ENCODE peak calls at places on chromosome 17, in ten cellular contexts. One of them, this sample, is unnamed.

GRCh38 chr17:80906364-80907259 is 85.0 kb upstream of the CHMP6 start:
- DNase-seq in left ventricle myocardium superior: no peak
- DNase-seq in AG10803: no peak
- DNase-seq in stimulated activated naive B cell treated with anti-CD40 and anti-IgM and Interleukin-4, amounts not matched to agents 10 μg/mL and 1 μg/mL and 100 μg/mL, for 72 hours: no peak
- DNase-seq in posterior cingulate gyrus: no peak
- DNase-seq in AG20443: no peak
- DNase-seq in heart left ventricle: no peak
- DNase-seq in IMR-90: no peak
- DNase-seq in H7: no peak
- DNase-seq in activated naive CD4-positive, alpha-beta T cell treated with Interleukin-2 at 50 U/mL for 16 hours: no peak
- DNase-seq in this sample: no peak

GRCh38 chr17:56819431-56820145 is 14.1 kb downstream of the C17orf67 start:
- DNase-seq in left ventricle myocardium superior: no peak
- DNase-seq in AG10803: peak; percentile 68
- DNase-seq in stimulated activated naive B cell treated with anti-CD40 and anti-IgM and Interleukin-4, amounts not matched to agents 10 μg/mL and 1 μg/mL and 100 μg/mL, for 72 hours: peak; percentile 59
- DNase-seq in posterior cingulate gyrus: no peak
- DNase-seq in AG20443: peak; percentile 85
- DNase-seq in heart left ventricle: peak; percentile 34
- DNase-seq in IMR-90: peak; percentile 67
- DNase-seq in H7: peak; percentile 85
- DNase-seq in activated naive CD4-positive, alpha-beta T cell treated with Interleukin-2 at 50 U/mL for 16 hours: peak; percentile 70
- DNase-seq in this sample: peak; percentile 73

GRCh38 chr17:29019475-29020181 is 13.8 kb upstream of the SEZ6 start:
- DNase-seq in left ventricle myocardium superior: no peak
- DNase-seq in AG10803: no peak
- DNase-seq in stimulated activated naive B cell treated with anti-CD40 and anti-IgM and Interleukin-4, amounts not matched to agents 10 μg/mL and 1 μg/mL and 100 μg/mL, for 72 hours: no peak
- DNase-seq in posterior cingulate gyrus: peak; percentile 83
- DNase-seq in AG20443: no peak
- DNase-seq in heart left ventricle: no peak
- DNase-seq in IMR-90: no peak
- DNase-seq in H7: peak; percentile 88
- DNase-seq in activated naive CD4-positive, alpha-beta T cell treated with Interleukin-2 at 50 U/mL for 16 hours: peak; percentile 2
- DNase-seq in this sample: peak; percentile 61

GRCh38 chr17:45825792-45826191 is 18.9 kb upstream of the SPPL2C start:
- DNase-seq in left ventricle myocardium superior: no peak
- DNase-seq in AG10803: no peak
- DNase-seq in stimulated activated naive B cell treated with anti-CD40 and anti-IgM and Interleukin-4, amounts not matched to agents 10 μg/mL and 1 μg/mL and 100 μg/mL, for 72 hours: no peak
- DNase-seq in posterior cingulate gyrus: no peak
- DNase-seq in AG20443: no peak
- DNase-seq in heart left ventricle: no peak
- DNase-seq in IMR-90: no peak
- DNase-seq in H7: no peak
- DNase-seq in activated naive CD4-positive, alpha-beta T cell treated with Interleukin-2 at 50 U/mL for 16 hours: no peak
- DNase-seq in this sample: peak; percentile 54

GRCh38 chr17:81980752-81981239 is 3.4 kb downstream of the ASPSCR1 start:
- DNase-seq in left ventricle myocardium superior: no peak
- DNase-seq in AG10803: no peak
- DNase-seq in stimulated activated naive B cell treated with anti-CD40 and anti-IgM and Interleukin-4, amounts not matched to agents 10 μg/mL and 1 μg/mL and 100 μg/mL, for 72 hours: no peak
- DNase-seq in posterior cingulate gyrus: no peak
- DNase-seq in AG20443: no peak
- DNase-seq in heart left ventricle: no peak
- DNase-seq in IMR-90: no peak
- DNase-seq in H7: peak; percentile 15
- DNase-seq in activated naive CD4-positive, alpha-beta T cell treated with Interleukin-2 at 50 U/mL for 16 hours: no peak
- DNase-seq in this sample: no peak

GRCh38 chr17:58517928-58518609 is 3.6 kb upstream of the MTMR4 start:
- DNase-seq in left ventricle myocardium superior: peak; percentile 100
- DNase-seq in AG10803: peak; percentile 100
- DNase-seq in stimulated activated naive B cell treated with anti-CD40 and anti-IgM and Interleukin-4, amounts not matched to agents 10 μg/mL and 1 μg/mL and 100 μg/mL, for 72 hours: peak; percentile 100
- DNase-seq in posterior cingulate gyrus: peak; percentile 100
- DNase-seq in AG20443: peak; percentile 98
- DNase-seq in heart left ventricle: peak; percentile 100
- DNase-seq in IMR-90: peak; percentile 100
- DNase-seq in H7: peak; percentile 98
- DNase-seq in activated naive CD4-positive, alpha-beta T cell treated with Interleukin-2 at 50 U/mL for 16 hours: peak; percentile 100
- DNase-seq in this sample: peak; percentile 100

GRCh38 chr17:52157161-52157560 is 1.4 kb downstream of the CA10 start:
- DNase-seq in left ventricle myocardium superior: no peak
- DNase-seq in AG10803: no peak
- DNase-seq in stimulated activated naive B cell treated with anti-CD40 and anti-IgM and Interleukin-4, amounts not matched to agents 10 μg/mL and 1 μg/mL and 100 μg/mL, for 72 hours: no peak
- DNase-seq in posterior cingulate gyrus: peak; percentile 69
- DNase-seq in AG20443: no peak
- DNase-seq in heart left ventricle: no peak
- DNase-seq in IMR-90: no peak
- DNase-seq in H7: peak; percentile 43
- DNase-seq in activated naive CD4-positive, alpha-beta T cell treated with Interleukin-2 at 50 U/mL for 16 hours: no peak
- DNase-seq in this sample: peak; percentile 58

GRCh38 chr17:68462381-68463210 is 5.3 kb upstream of the WIPI1 start:
- DNase-seq in left ventricle myocardium superior: peak; percentile 78
- DNase-seq in AG10803: peak; percentile 79
- DNase-seq in stimulated activated naive B cell treated with anti-CD40 and anti-IgM and Interleukin-4, amounts not matched to agents 10 μg/mL and 1 μg/mL and 100 μg/mL, for 72 hours: peak; percentile 61
- DNase-seq in posterior cingulate gyrus: no peak
- DNase-seq in AG20443: peak; percentile 69
- DNase-seq in heart left ventricle: peak; percentile 82
- DNase-seq in IMR-90: peak; percentile 81
- DNase-seq in H7: peak; percentile 80
- DNase-seq in activated naive CD4-positive, alpha-beta T cell treated with Interleukin-2 at 50 U/mL for 16 hours: peak; percentile 70
- DNase-seq in this sample: peak; percentile 85

GRCh38 chr17:39400547-39401411 is 647 bp downstream of the FBXL20 start:
- DNase-seq in left ventricle myocardium superior: no peak
- DNase-seq in AG10803: peak; percentile 7
- DNase-seq in stimulated activated naive B cell treated with anti-CD40 and anti-IgM and Interleukin-4, amounts not matched to agents 10 μg/mL and 1 μg/mL and 100 μg/mL, for 72 hours: no peak
- DNase-seq in posterior cingulate gyrus: no peak
- DNase-seq in AG20443: peak; percentile 30
- DNase-seq in heart left ventricle: no peak
- DNase-seq in IMR-90: no peak
- DNase-seq in H7: no peak
- DNase-seq in activated naive CD4-positive, alpha-beta T cell treated with Interleukin-2 at 50 U/mL for 16 hours: peak; percentile 28
- DNase-seq in this sample: no peak

GRCh38 chr17:65095465-65095864 is 38.9 kb upstream of the GNA13 start:
- DNase-seq in left ventricle myocardium superior: no peak
- DNase-seq in AG10803: no peak
- DNase-seq in stimulated activated naive B cell treated with anti-CD40 and anti-IgM and Interleukin-4, amounts not matched to agents 10 μg/mL and 1 μg/mL and 100 μg/mL, for 72 hours: no peak
- DNase-seq in posterior cingulate gyrus: no peak
- DNase-seq in AG20443: no peak
- DNase-seq in heart left ventricle: no peak
- DNase-seq in IMR-90: no peak
- DNase-seq in H7: no peak
- DNase-seq in activated naive CD4-positive, alpha-beta T cell treated with Interleukin-2 at 50 U/mL for 16 hours: no peak
- DNase-seq in this sample: no peak

GRCh38 chr17:76679242-76679641 is 31.5 kb downstream of the MXRA7 start:
- DNase-seq in left ventricle myocardium superior: no peak
- DNase-seq in AG10803: no peak
- DNase-seq in stimulated activated naive B cell treated with anti-CD40 and anti-IgM and Interleukin-4, amounts not matched to agents 10 μg/mL and 1 μg/mL and 100 μg/mL, for 72 hours: no peak
- DNase-seq in posterior cingulate gyrus: no peak
- DNase-seq in AG20443: no peak
- DNase-seq in heart left ventricle: no peak
- DNase-seq in IMR-90: no peak
- DNase-seq in H7: no peak
- DNase-seq in activated naive CD4-positive, alpha-beta T cell treated with Interleukin-2 at 50 U/mL for 16 hours: no peak
- DNase-seq in this sample: no peak

GRCh38 chr17:49373115-49373514 is 11.1 kb upstream of the ZNF652 start:
- DNase-seq in left ventricle myocardium superior: no peak
- DNase-seq in AG10803: no peak
- DNase-seq in stimulated activated naive B cell treated with anti-CD40 and anti-IgM and Interleukin-4, amounts not matched to agents 10 μg/mL and 1 μg/mL and 100 μg/mL, for 72 hours: no peak
- DNase-seq in posterior cingulate gyrus: no peak
- DNase-seq in AG20443: no peak
- DNase-seq in heart left ventricle: no peak
- DNase-seq in IMR-90: no peak
- DNase-seq in H7: no peak
- DNase-seq in activated naive CD4-positive, alpha-beta T cell treated with Interleukin-2 at 50 U/mL for 16 hours: no peak
- DNase-seq in this sample: no peak

GRCh38 chr17:55969577-55969976 is 183.7 kb upstream of the ANKFN1 start:
- DNase-seq in left ventricle myocardium superior: no peak
- DNase-seq in AG10803: no peak
- DNase-seq in stimulated activated naive B cell treated with anti-CD40 and anti-IgM and Interleukin-4, amounts not matched to agents 10 μg/mL and 1 μg/mL and 100 μg/mL, for 72 hours: no peak
- DNase-seq in posterior cingulate gyrus: no peak
- DNase-seq in AG20443: no peak
- DNase-seq in heart left ventricle: no peak
- DNase-seq in IMR-90: no peak
- DNase-seq in H7: no peak
- DNase-seq in activated naive CD4-positive, alpha-beta T cell treated with Interleukin-2 at 50 U/mL for 16 hours: no peak
- DNase-seq in this sample: no peak

GRCh38 chr17:73240561-73240960 is 21.1 kb downstream of the CPSF4L start:
- DNase-seq in left ventricle myocardium superior: no peak
- DNase-seq in AG10803: no peak
- DNase-seq in stimulated activated naive B cell treated with anti-CD40 and anti-IgM and Interleukin-4, amounts not matched to agents 10 μg/mL and 1 μg/mL and 100 μg/mL, for 72 hours: no peak
- DNase-seq in posterior cingulate gyrus: no peak
- DNase-seq in AG20443: no peak
- DNase-seq in heart left ventricle: no peak
- DNase-seq in IMR-90: no peak
- DNase-seq in H7: no peak
- DNase-seq in activated naive CD4-positive, alpha-beta T cell treated with Interleukin-2 at 50 U/mL for 16 hours: no peak
- DNase-seq in this sample: no peak

GRCh38 chr17:67980456-67980855 is 15.8 kb downstream of the C17orf58 start:
- DNase-seq in left ventricle myocardium superior: no peak
- DNase-seq in AG10803: no peak
- DNase-seq in stimulated activated naive B cell treated with anti-CD40 and anti-IgM and Interleukin-4, amounts not matched to agents 10 μg/mL and 1 μg/mL and 100 μg/mL, for 72 hours: no peak
- DNase-seq in posterior cingulate gyrus: peak; percentile 55
- DNase-seq in AG20443: no peak
- DNase-seq in heart left ventricle: no peak
- DNase-seq in IMR-90: no peak
- DNase-seq in H7: no peak
- DNase-seq in activated naive CD4-positive, alpha-beta T cell treated with Interleukin-2 at 50 U/mL for 16 hours: no peak
- DNase-seq in this sample: peak; percentile 69

GRCh38 chr17:16928406-16929280 is 43.3 kb downstream of the TNFRSF13B start:
- DNase-seq in left ventricle myocardium superior: peak; percentile 26
- DNase-seq in AG10803: no peak
- DNase-seq in stimulated activated naive B cell treated with anti-CD40 and anti-IgM and Interleukin-4, amounts not matched to agents 10 μg/mL and 1 μg/mL and 100 μg/mL, for 72 hours: no peak
- DNase-seq in posterior cingulate gyrus: no peak
- DNase-seq in AG20443: no peak
- DNase-seq in heart left ventricle: no peak
- DNase-seq in IMR-90: no peak
- DNase-seq in H7: peak; percentile 47
- DNase-seq in activated naive CD4-positive, alpha-beta T cell treated with Interleukin-2 at 50 U/mL for 16 hours: no peak
- DNase-seq in this sample: no peak

GRCh38 chr17:78168906-78169793 is 769 bp downstream of the SYNGR2 start:
- DNase-seq in left ventricle myocardium superior: peak; percentile 74
- DNase-seq in AG10803: peak; percentile 33
- DNase-seq in stimulated activated naive B cell treated with anti-CD40 and anti-IgM and Interleukin-4, amounts not matched to agents 10 μg/mL and 1 μg/mL and 100 μg/mL, for 72 hours: peak; percentile 75
- DNase-seq in posterior cingulate gyrus: peak; percentile 89
- DNase-seq in AG20443: peak; percentile 86
- DNase-seq in heart left ventricle: peak; percentile 74
- DNase-seq in IMR-90: peak; percentile 33
- DNase-seq in H7: peak; percentile 90
- DNase-seq in activated naive CD4-positive, alpha-beta T cell treated with Interleukin-2 at 50 U/mL for 16 hours: peak; percentile 64
- DNase-seq in this sample: no peak

GRCh38 chr17:57107498-57108101 is 22.6 kb downstream of the AKAP1 start:
- DNase-seq in left ventricle myocardium superior: no peak
- DNase-seq in AG10803: no peak
- DNase-seq in stimulated activated naive B cell treated with anti-CD40 and anti-IgM and Interleukin-4, amounts not matched to agents 10 μg/mL and 1 μg/mL and 100 μg/mL, for 72 hours: no peak
- DNase-seq in posterior cingulate gyrus: no peak
- DNase-seq in AG20443: no peak
- DNase-seq in heart left ventricle: no peak
- DNase-seq in IMR-90: peak; percentile 42
- DNase-seq in H7: no peak
- DNase-seq in activated naive CD4-positive, alpha-beta T cell treated with Interleukin-2 at 50 U/mL for 16 hours: no peak
- DNase-seq in this sample: no peak

GRCh38 chr17:17448723-17449122 is 28.1 kb upstream of the MED9 start:
- DNase-seq in left ventricle myocardium superior: no peak
- DNase-seq in AG10803: no peak
- DNase-seq in stimulated activated naive B cell treated with anti-CD40 and anti-IgM and Interleukin-4, amounts not matched to agents 10 μg/mL and 1 μg/mL and 100 μg/mL, for 72 hours: no peak
- DNase-seq in posterior cingulate gyrus: no peak
- DNase-seq in AG20443: no peak
- DNase-seq in heart left ventricle: no peak
- DNase-seq in IMR-90: no peak
- DNase-seq in H7: no peak
- DNase-seq in activated naive CD4-positive, alpha-beta T cell treated with Interleukin-2 at 50 U/mL for 16 hours: no peak
- DNase-seq in this sample: no peak

GRCh38 chr17:46013127-46013501 is 14.1 kb downstream of the STH start:
- DNase-seq in left ventricle myocardium superior: no peak
- DNase-seq in AG10803: no peak
- DNase-seq in stimulated activated naive B cell treated with anti-CD40 and anti-IgM and Interleukin-4, amounts not matched to agents 10 μg/mL and 1 μg/mL and 100 μg/mL, for 72 hours: no peak
- DNase-seq in posterior cingulate gyrus: peak; percentile 50
- DNase-seq in AG20443: no peak
- DNase-seq in heart left ventricle: no peak
- DNase-seq in IMR-90: no peak
- DNase-seq in H7: no peak
- DNase-seq in activated naive CD4-positive, alpha-beta T cell treated with Interleukin-2 at 50 U/mL for 16 hours: no peak
- DNase-seq in this sample: no peak

GRCh38 chr17:13510062-13510461 is 91.7 kb downstream of the HS3ST3A1 start:
- DNase-seq in left ventricle myocardium superior: no peak
- DNase-seq in AG10803: no peak
- DNase-seq in stimulated activated naive B cell treated with anti-CD40 and anti-IgM and Interleukin-4, amounts not matched to agents 10 μg/mL and 1 μg/mL and 100 μg/mL, for 72 hours: no peak
- DNase-seq in posterior cingulate gyrus: no peak
- DNase-seq in AG20443: peak; percentile 16
- DNase-seq in heart left ventricle: no peak
- DNase-seq in IMR-90: peak; percentile 61
- DNase-seq in H7: peak; percentile 46
- DNase-seq in activated naive CD4-positive, alpha-beta T cell treated with Interleukin-2 at 50 U/mL for 16 hours: no peak
- DNase-seq in this sample: no peak

GRCh38 chr17:63751806-63752205 is 10.2 kb upstream of the STRADA start:
- DNase-seq in left ventricle myocardium superior: no peak
- DNase-seq in AG10803: no peak
- DNase-seq in stimulated activated naive B cell treated with anti-CD40 and anti-IgM and Interleukin-4, amounts not matched to agents 10 μg/mL and 1 μg/mL and 100 μg/mL, for 72 hours: no peak
- DNase-seq in posterior cingulate gyrus: no peak
- DNase-seq in AG20443: no peak
- DNase-seq in heart left ventricle: peak; percentile 32
- DNase-seq in IMR-90: no peak
- DNase-seq in H7: no peak
- DNase-seq in activated naive CD4-positive, alpha-beta T cell treated with Interleukin-2 at 50 U/mL for 16 hours: no peak
- DNase-seq in this sample: no peak

GRCh38 chr17:77772461-77772897 is 186.0 kb upstream of the TNRC6C start:
- DNase-seq in left ventricle myocardium superior: peak; percentile 82
- DNase-seq in AG10803: peak; percentile 39
- DNase-seq in stimulated activated naive B cell treated with anti-CD40 and anti-IgM and Interleukin-4, amounts not matched to agents 10 μg/mL and 1 μg/mL and 100 μg/mL, for 72 hours: peak; percentile 34
- DNase-seq in posterior cingulate gyrus: no peak
- DNase-seq in AG20443: peak; percentile 78
- DNase-seq in heart left ventricle: peak; percentile 82
- DNase-seq in IMR-90: peak; percentile 33
- DNase-seq in H7: peak; percentile 97
- DNase-seq in activated naive CD4-positive, alpha-beta T cell treated with Interleukin-2 at 50 U/mL for 16 hours: peak; percentile 71
- DNase-seq in this sample: no peak

GRCh38 chr17:78365561-78366108 is 5.8 kb upstream of the SOCS3 start:
- DNase-seq in left ventricle myocardium superior: no peak
- DNase-seq in AG10803: no peak
- DNase-seq in stimulated activated naive B cell treated with anti-CD40 and anti-IgM and Interleukin-4, amounts not matched to agents 10 μg/mL and 1 μg/mL and 100 μg/mL, for 72 hours: no peak
- DNase-seq in posterior cingulate gyrus: no peak
- DNase-seq in AG20443: no peak
- DNase-seq in heart left ventricle: no peak
- DNase-seq in IMR-90: no peak
- DNase-seq in H7: peak; percentile 93
- DNase-seq in activated naive CD4-positive, alpha-beta T cell treated with Interleukin-2 at 50 U/mL for 16 hours: no peak
- DNase-seq in this sample: no peak

GRCh38 chr17:83154311-83155127 is 75.1 kb downstream of the METRNL start:
- DNase-seq in left ventricle myocardium superior: no peak
- DNase-seq in AG10803: no peak
- DNase-seq in stimulated activated naive B cell treated with anti-CD40 and anti-IgM and Interleukin-4, amounts not matched to agents 10 μg/mL and 1 μg/mL and 100 μg/mL, for 72 hours: no peak
- DNase-seq in posterior cingulate gyrus: no peak
- DNase-seq in AG20443: no peak
- DNase-seq in heart left ventricle: no peak
- DNase-seq in IMR-90: no peak
- DNase-seq in H7: no peak
- DNase-seq in activated naive CD4-positive, alpha-beta T cell treated with Interleukin-2 at 50 U/mL for 16 hours: no peak
- DNase-seq in this sample: no peak